ENCODE peak calls at places on chromosomes 5 and 9, in eight cellular contexts. C is sigmoid colon, M is H54, O is transverse colon, I is esophagus muscularis mucosa, S is heart left ventricle, P is gastrocnemius medialis, F is GM12892. Y is an unnamed sample.

GRCh38 chr5:39076101-39076756 is 2.0 kb upstream of the RICTOR start:
- DNase-seq in M (no peak), F (no peak), S (no peak), O (no peak), C (no peak), I (no peak), P (no peak), Y (no peak)

GRCh38 chr9:750264-750967 is 91.1 kb upstream of the DMRT1 start:
- DNase-seq in M (no peak), S (no peak), I (no peak), F (no peak), P (peak; percentile 54), O (peak; percentile 38), C (peak; percentile 61), Y (no peak)

GRCh38 chr5:164013077-164013670 is 507.8 kb downstream of the MAT2B start:
- DNase-seq in C (peak; percentile 69), S (peak; percentile 29), F (no peak), O (peak; percentile 57), I (no peak), M (peak; percentile 3), P (no peak), Y (no peak)

GRCh38 chr5:82019342-82020138 is 47.7 kb downstream of the ATG10 start:
- DNase-seq in I (no peak), O (no peak), S (no peak), F (no peak), M (no peak), C (no peak), P (no peak), Y (no peak)

GRCh38 chr9:136373300-136374182 is at the start of gene CARD9:
- DNase-seq in M (no peak), O (peak; percentile 35), I (no peak), C (peak; percentile 77), F (no peak), S (no peak), P (peak; percentile 13), Y (no peak)

GRCh38 chr9:135756576-135756975 is 54.6 kb downstream of the KCNT1 start:
- DNase-seq in F (no peak), I (no peak), C (no peak), O (no peak), S (no peak), P (no peak), M (no peak), Y (no peak)

GRCh38 chr5:126793097-126793496 is 16.2 kb downstream of the LMNB1 start:
- DNase-seq in F (no peak), C (no peak), O (no peak), P (no peak), M (no peak), S (no peak), I (no peak), Y (no peak)

GRCh38 chr5:128546658-128547281 is 8.7 kb upstream of the FBN2 start:
- DNase-seq in C (no peak), P (no peak), S (no peak), O (no peak), M (no peak), F (no peak), I (no peak), Y (no peak)

GRCh38 chr9:130675396-130675795 is 11.0 kb downstream of the PRDM12 start:
- DNase-seq in I (no peak), F (no peak), M (no peak), S (no peak), P (no peak), C (no peak), O (no peak), Y (no peak)

GRCh38 chr5:22329683-22330082 is 523.5 kb downstream of the CDH12 start:
- DNase-seq in P (no peak), F (no peak), C (no peak), O (no peak), M (no peak), S (no peak), I (no peak), Y (no peak)

GRCh38 chr5:96142184-96142781 is 180.6 kb upstream of the ELL2 start:
- DNase-seq in P (no peak), C (no peak), M (no peak), F (no peak), S (no peak), O (no peak), I (no peak), Y (no peak)

GRCh38 chr5:175305251-175305650 is 138.7 kb downstream of the DRD1 start:
- DNase-seq in S (no peak), O (no peak), P (no peak), I (no peak), C (no peak), F (no peak), M (no peak), Y (no peak)

GRCh38 chr9:113976915-113977314 is 100.8 kb downstream of the ZNF618 start:
- DNase-seq in C (no peak), P (no peak), S (no peak), O (no peak), F (no peak), M (no peak), I (no peak), Y (no peak)

GRCh38 chr5:126525630-126526245 is 69.3 kb downstream of the ALDH7A1 start:
- DNase-seq in I (no peak), O (peak; percentile 79), C (peak; percentile 89), P (peak; percentile 45), F (no peak), S (peak; percentile 71), M (no peak), Y (peak; percentile 74)

GRCh38 chr5:129724647-129725046 is 23.2 kb upstream of the MINAR2 start:
- DNase-seq in I (no peak), O (no peak), M (no peak), C (no peak), F (no peak), S (no peak), P (no peak), Y (no peak)

DNA sequence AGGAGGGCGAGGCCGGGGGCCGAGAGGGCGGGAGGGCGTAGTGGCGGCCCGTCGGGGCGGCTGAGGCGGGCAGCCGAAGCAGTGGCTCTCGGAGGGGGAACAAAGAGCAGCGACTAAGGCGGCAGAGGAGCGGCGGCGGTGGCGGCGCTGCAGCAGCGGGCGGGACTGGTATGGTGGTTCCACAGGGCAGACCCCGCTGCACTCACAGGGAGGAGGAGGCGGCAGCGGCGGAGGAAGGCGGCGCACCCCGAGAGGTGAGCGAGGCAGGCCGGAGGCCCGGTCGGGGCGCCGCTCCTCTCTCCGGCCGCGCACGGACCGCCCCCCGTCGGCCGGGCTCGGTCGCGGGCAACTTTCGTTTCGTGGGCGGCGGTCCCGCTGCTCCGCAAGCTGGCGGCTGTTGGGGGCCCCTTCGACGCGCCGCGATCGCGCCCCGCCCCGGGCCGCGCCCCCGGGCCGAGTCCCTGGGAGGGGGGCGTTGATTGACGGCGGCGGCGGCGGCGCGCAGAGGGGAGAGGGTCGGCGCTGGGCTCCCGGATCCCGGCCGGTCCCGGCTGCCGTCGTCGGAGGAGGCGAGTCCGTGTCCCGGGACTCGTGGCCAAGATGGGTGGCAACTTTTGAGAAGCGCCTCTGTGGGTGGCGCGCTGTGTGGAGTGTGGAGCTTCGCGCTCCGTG is 467 bp downstream of the CNOT6 start:
- DNase-seq in O (peak; percentile 38), I (no peak), F (peak; percentile 57), P (peak; percentile 8), S (peak; percentile 44), M (peak; percentile 31), C (peak; percentile 71), Y (peak; percentile 26)
- TF ChIP-seq POLR2A in O (no peak), I (no peak), F (no peak), P (no peak), S (no peak), M (no peak), C (no peak), Y (no peak)

GRCh38 chr9:137551656-137552534 is at the start of gene MRPL41:
- DNase-seq in S (peak; percentile 92), O (peak; percentile 95), C (peak; percentile 95), I (peak; percentile 93), M (peak; percentile 98), F (peak; percentile 98), P (peak; percentile 80), Y (peak; percentile 97)
- TF ChIP-seq POLR2A in S (peak; percentile 96), O (peak; percentile 82), C (peak; percentile 65), I (peak; percentile 80), M (peak; percentile 74), F (peak; percentile 81), P (peak; percentile 88), Y (no peak)

DNA sequence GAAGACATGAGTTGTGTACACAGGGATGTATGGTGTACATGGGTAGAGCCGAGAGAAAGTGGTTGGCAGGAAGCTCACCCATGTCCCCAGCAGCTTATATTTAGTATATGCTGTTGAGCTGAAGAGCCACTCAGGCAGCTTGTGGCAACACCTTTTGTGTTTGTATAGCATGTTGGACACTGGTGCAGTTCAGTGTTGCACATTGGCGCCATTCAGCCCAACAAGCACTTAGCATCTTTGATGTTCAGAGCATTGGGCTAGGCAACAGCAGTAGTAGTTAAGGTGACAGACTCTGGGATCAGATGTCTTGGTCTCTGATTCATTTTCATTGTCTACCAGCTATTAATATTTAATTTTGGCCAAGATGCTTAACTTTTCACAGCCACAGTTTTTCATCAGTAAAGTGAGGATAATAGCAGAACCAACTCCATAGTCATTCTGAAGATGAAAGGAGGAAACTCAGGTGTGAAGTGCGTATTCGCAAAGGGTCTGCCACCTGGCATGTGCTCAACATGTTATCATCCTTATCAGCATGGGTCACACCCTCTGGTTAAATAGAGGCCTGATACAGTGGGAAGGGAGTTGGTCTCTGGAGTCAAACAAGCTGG is 184.8 kb downstream of the NR3C1 start:
- DNase-seq in F (no peak), C (no peak), O (no peak), P (no peak), M (no peak), S (no peak), I (no peak), Y (peak; percentile 28)
- TF ChIP-seq POLR2A in F (no peak), C (no peak), O (no peak), P (no peak), M (no peak), S (no peak), I (no peak), Y (no peak)

GRCh38 chr9:87498046-87498815 is 564 bp downstream of the DAPK1 start:
- DNase-seq in M (no peak), O (peak; percentile 45), P (no peak), C (peak; percentile 78), F (peak; percentile 40), S (no peak), I (no peak), Y (peak; percentile 89)

GRCh38 chr9:87498816-87499454 is 1.3 kb downstream of the DAPK1 start:
- DNase-seq in C (no peak), M (no peak), F (no peak), O (no peak), S (no peak), P (no peak), I (no peak), Y (no peak)

GRCh38 chr9:87499455-87500015 is 1.9 kb downstream of the DAPK1 start:
- DNase-seq in C (no peak), P (no peak), F (no peak), I (no peak), M (no peak), S (no peak), O (no peak), Y (no peak)

GRCh38 chr9:87497080-87497603 is 525 bp upstream of the DAPK1 start:
- DNase-seq in P (no peak), F (no peak), C (no peak), M (peak; percentile 43), O (no peak), I (no peak), S (no peak), Y (no peak)

DNA sequence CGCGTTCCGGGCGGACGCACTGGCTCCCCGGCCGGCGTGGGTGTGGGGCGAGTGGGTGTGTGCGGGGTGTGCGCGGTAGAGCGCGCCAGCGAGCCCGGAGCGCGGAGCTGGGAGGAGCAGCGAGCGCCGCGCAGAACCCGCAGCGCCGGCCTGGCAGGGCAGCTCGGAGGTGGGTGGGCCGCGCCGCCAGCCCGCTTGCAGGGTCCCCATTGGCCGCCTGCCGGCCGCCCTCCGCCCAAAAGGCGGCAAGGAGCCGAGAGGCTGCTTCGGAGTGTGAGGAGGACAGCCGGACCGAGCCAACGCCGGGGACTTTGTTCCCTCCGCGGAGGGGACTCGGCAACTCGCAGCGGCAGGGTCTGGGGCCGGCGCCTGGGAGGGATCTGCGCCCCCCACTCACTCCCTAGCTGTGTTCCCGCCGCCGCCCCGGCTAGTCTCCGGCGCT is at the start of gene DAPK1:
- DNase-seq in I (no peak), S (peak; percentile 50), P (peak; percentile 12), M (no peak), O (peak; percentile 72), C (peak; percentile 83), F (peak; percentile 61), Y (peak; percentile 31)
- TF ChIP-seq POLR2A in I (peak; percentile 19), S (no peak), P (peak; percentile 56), M (no peak), O (no peak), C (no peak), F (peak; percentile 65), Y (no peak)